ENCODE peak calls at places on chromosomes 6 and 20, in ten cellular contexts. M is nephron progenitor cell; O is HTR-8/SVneo; R is AG08396; G is HT1080; F is tibial artery; L is mucosa of descending colon; D is stimulated activated CD4-positive, alpha-beta T cell treated with anti-CD3 and anti-CD28 coated beads, Interleukin-12 subunit alpha, Interleukin-12 subunit beta, amount 100 ng/mL, for 48 hours; E is cardiac muscle cell; P is AML-193. J is an unnamed sample.

GRCh38 chr20:3847419-3847940 is 846 bp downstream of the MAVS start:
- DNase-seq in P (no peak), L (no peak), G (no peak), M (no peak), E (no peak), O (no peak), R (no peak), F (no peak), D (no peak), J (no peak)

GRCh38 chr6:386688-387266 is 4.8 kb upstream of the IRF4 start:
- DNase-seq in L (no peak), E (no peak), P (no peak), O (no peak), F (no peak), D (no peak), G (no peak), R (no peak), M (no peak), J (no peak)

GRCh38 chr6:36978687-36979086 is 7.3 kb downstream of the MTCH1 start:
- DNase-seq in O (no peak), M (no peak), R (no peak), L (no peak), D (no peak), P (no peak), F (no peak), E (no peak), G (no peak), J (no peak)

GRCh38 chr20:36461600-36462439 is 79.5 kb upstream of the MYL9 start:
- DNase-seq in F (peak), L (peak), E (peak), R (peak), P (peak), O (no peak), G (no peak), D (no peak), M (peak), J (no peak)

GRCh38 chr6:120363429-120363828 is 970.9 kb downstream of the TBC1D32 start:
- DNase-seq in M (peak), P (no peak), D (no peak), R (no peak), G (peak), E (no peak), O (no peak), L (no peak), F (no peak), J (no peak)

GRCh38 chr6:132153221-132153896 is 202.2 kb upstream of the CCN2 start:
- DNase-seq in E (no peak), P (no peak), M (no peak), D (no peak), R (peak), L (no peak), F (no peak), O (no peak), G (no peak), J (no peak)

GRCh38 chr20:45372646-45373352 is 5.3 kb downstream of the TP53TG5 start:
- DNase-seq in M (no peak), D (no peak), G (no peak), F (peak), O (no peak), E (no peak), P (no peak), L (peak), R (no peak), J (no peak)

GRCh38 chr20:54133434-54134427 is 40.1 kb downstream of the CYP24A1 start:
- DNase-seq in E (no peak), L (no peak), R (no peak), D (no peak), O (no peak), P (no peak), M (no peak), G (peak), F (no peak), J (peak)

GRCh38 chr6:43698584-43699349 is 11.2 kb upstream of the MRPS18A start:
- DNase-seq in F (peak), D (no peak), G (peak), M (peak), O (no peak), E (peak), P (no peak), R (peak), L (no peak), J (peak)

GRCh38 chr6:52155791-52156576 is 30.2 kb upstream of the IL17A start:
- DNase-seq in G (peak), D (no peak), M (no peak), O (peak), R (no peak), F (no peak), E (no peak), L (no peak), P (peak), J (no peak)

GRCh38 chr20:62362991-62363919 is 3.9 kb downstream of the LAMA5 start:
- DNase-seq in R (no peak), O (no peak), G (no peak), E (no peak), D (no peak), L (peak), F (no peak), P (no peak), M (no peak), J (no peak)

GRCh38 chr20:44888226-44889103 is 3.0 kb downstream of the YWHAB start:
- DNase-seq in E (no peak), F (no peak), G (no peak), D (no peak), M (no peak), O (no peak), P (peak), R (peak), L (no peak), J (no peak)

GRCh38 chr20:47464380-47465101 is 37.1 kb upstream of the NCOA3 start:
- DNase-seq in M (no peak), D (no peak), O (peak), E (no peak), R (peak), F (peak), P (no peak), G (peak), L (no peak), J (peak)

GRCh38 chr6:39902136-39902535 is 32.1 kb downstream of the MOCS1 start:
- DNase-seq in E (no peak), O (no peak), F (no peak), R (no peak), M (no peak), G (no peak), L (no peak), D (no peak), P (no peak), J (no peak)

GRCh38 chr6:36712816-36713215 is 15.2 kb downstream of the RAB44 start:
- DNase-seq in D (no peak), L (no peak), G (no peak), P (no peak), R (no peak), O (no peak), E (no peak), F (no peak), M (no peak), J (no peak)

GRCh38 chr6:111784423-111784822 is 88.8 kb downstream of the FYN start:
- DNase-seq in R (no peak), L (no peak), F (no peak), M (no peak), G (peak), P (peak), D (no peak), O (no peak), E (no peak), J (no peak)

GRCh38 chr20:24605937-24606455 is 136.6 kb downstream of the SYNDIG1 start:
- DNase-seq in R (no peak), M (no peak), E (no peak), G (no peak), P (no peak), F (no peak), O (no peak), D (no peak), L (no peak), J (no peak)

GRCh38 chr6:44078795-44079671 is 48.2 kb downstream of the MRPL14 start:
- DNase-seq in P (no peak), D (peak), G (peak), E (peak), L (peak), R (peak), F (peak), O (peak), M (peak), J (peak)

GRCh38 chr6:49202923-49203322 is 260.1 kb downstream of the MMUT start:
- DNase-seq in L (no peak), M (no peak), O (no peak), P (no peak), R (no peak), G (no peak), D (no peak), F (no peak), E (no peak), J (no peak)

GRCh38 chr6:18203786-18204185 is 48.6 kb downstream of the KDM1B start:
- DNase-seq in M (no peak), G (no peak), D (no peak), O (no peak), P (no peak), L (no peak), R (no peak), E (no peak), F (no peak), J (no peak)

GRCh38 chr6:15522427-15522826 is 140.4 kb downstream of the DTNBP1 start:
- DNase-seq in M (no peak), G (no peak), F (no peak), E (no peak), R (no peak), O (no peak), L (no peak), P (no peak), D (no peak), J (no peak)

GRCh38 chr6:169112483-169113320 is 140.9 kb downstream of the THBS2 start:
- DNase-seq in E (no peak), R (no peak), O (no peak), D (no peak), L (no peak), P (no peak), M (no peak), G (no peak), F (no peak), J (no peak)

GRCh38 chr6:40585661-40586269 is 1.4 kb downstream of the LRFN2 start:
- DNase-seq in D (no peak), L (no peak), G (no peak), O (no peak), E (no peak), F (no peak), R (no peak), M (peak), P (no peak), J (no peak)

GRCh38 chr20:29427201-29428060 is 1830.0 kb upstream of the DEFB115 start:
- DNase-seq in R (no peak), M (no peak), E (no peak), F (no peak), D (no peak), G (peak), P (no peak), O (no peak), L (no peak), J (no peak)

GRCh38 chr20:57580478-57581201 is 19.7 kb downstream of the PCK1 start:
- DNase-seq in M (no peak), F (no peak), E (no peak), O (no peak), P (no peak), L (peak), G (no peak), D (no peak), R (no peak), J (no peak)

GRCh38 chr6:7417684-7418083 is 28.1 kb downstream of the RIOK1 start:
- DNase-seq in P (no peak), D (no peak), L (no peak), E (no peak), R (no peak), M (no peak), O (no peak), F (no peak), G (no peak), J (no peak)

GRCh38 chr6:17740559-17741220 is 34.0 kb upstream of the NUP153 start:
- DNase-seq in D (no peak), G (no peak), L (no peak), R (no peak), M (no peak), O (no peak), P (no peak), F (no peak), E (no peak), J (no peak)